ENCODE peak calls at places on chromosomes 6 and 20, in four cellular contexts. D, U, O and K are unnamed samples.
A peak's percentile ranks its signal among the peaks of the same experiment; 100 is the strongest.

GRCh38 chr6:16060039-16060438 is 68.8 kb upstream of the MYLIP start:
- DNase-seq in D (no peak), U (no peak), O (no peak), K (no peak)

GRCh38 chr6:69914015-69914485 is 47.7 kb downstream of the COL19A1 start:
- DNase-seq in D (no peak), U (no peak), O (no peak), K (no peak)

GRCh38 chr6:87333591-87334181 is 4.6 kb upstream of the GJB7 start:
- DNase-seq in D (no peak), U (no peak), O (no peak), K (no peak)

GRCh38 chr20:19502169-19502568 is 255.9 kb upstream of the RIN2 start:
- DNase-seq in D (no peak), U (no peak), O (no peak), K (no peak)

GRCh38 chr20:51172558-51173428 is 149.9 kb upstream of the KCNG1 start:
- DNase-seq in D (no peak), U (no peak), O (no peak), K (no peak)

GRCh38 chr20:5864873-5865582 is 85.3 kb downstream of the TRMT6 start:
- DNase-seq in D (peak; percentile 53), U (no peak), O (peak; percentile 20), K (no peak)

GRCh38 chr6:30618270-30618787 is 689 bp downstream of the MRPS18B start:
- DNase-seq in D (no peak), U (peak; percentile 62), O (no peak), K (no peak)

GRCh38 chr6:112144145-112144926 is 56.9 kb downstream of the FAM229B start:
- DNase-seq in D (no peak), U (no peak), O (no peak), K (no peak)

GRCh38 chr20:18743665-18744440 is 69.7 kb upstream of the SCP2D1 start:
- DNase-seq in D (no peak), U (no peak), O (no peak), K (no peak)